ENCODE peak calls at places on chromosomes 4 and X, in ten cellular contexts. W is fibroblast of pulmonary artery; M is progenitor cell of endocrine pancreas; P is SW480; Y is stimulated activated CD4-positive, alpha-beta T cell treated with anti-CD3 and anti-CD28 coated beads, Interleukin-4, amount 100 ng/mL, for 4 hours; O is upper lobe of right lung; I is NCI-H82; Z is effector memory CD8-positive, alpha-beta T cell; A is nephron progenitor cell; K is LoVo. N is an unnamed sample.

GRCh38 chr4:155442267-155443105 is 65.7 kb upstream of the MAP9 start:
- DNase-seq in W (peak; percentile 78), M (peak; percentile 64), P (peak; percentile 5), Y (peak; percentile 54), O (peak; percentile 87), I (peak; percentile 76), Z (peak; percentile 3), A (peak; percentile 86), K (peak; percentile 58), N (peak; percentile 23)

GRCh38 chr4:16695896-16696295 is 202.5 kb downstream of the LDB2 start:
- DNase-seq in W (no peak), M (no peak), P (no peak), Y (no peak), O (no peak), I (no peak), Z (no peak), A (no peak), K (no peak), N (no peak)

GRCh38 chr4:53937918-53938317 is 126.5 kb downstream of the CHIC2 start:
- DNase-seq in W (peak; percentile 73), M (no peak), P (no peak), Y (no peak), O (no peak), I (no peak), Z (no peak), A (no peak), K (no peak), N (no peak)

GRCh38 chrX:5957506-5957905 is 271.2 kb downstream of the NLGN4X start:
- DNase-seq in W (no peak), M (no peak), P (no peak), Y (no peak), O (no peak), I (no peak), Z (no peak), A (no peak), K (no peak), N (no peak)

GRCh38 chr4:23153076-23153475 is 460.3 kb downstream of the GBA3 start:
- DNase-seq in W (peak; percentile 18), M (no peak), P (no peak), Y (no peak), O (no peak), I (no peak), Z (no peak), A (no peak), K (no peak), N (no peak)

GRCh38 chr4:27198971-27199370 is 338.3 kb downstream of the STIM2 start:
- DNase-seq in W (no peak), M (no peak), P (no peak), Y (no peak), O (no peak), I (peak; percentile 2), Z (no peak), A (no peak), K (no peak), N (no peak)

GRCh38 chr4:54276633-54277426 is 47.7 kb downstream of the PDGFRA start:
- DNase-seq in W (no peak), M (no peak), P (no peak), Y (no peak), O (no peak), I (no peak), Z (no peak), A (no peak), K (no peak), N (no peak)

GRCh38 chr4:105236202-105236916 is 89.7 kb downstream of the TET2 start:
- DNase-seq in W (no peak), M (no peak), P (no peak), Y (no peak), O (no peak), I (no peak), Z (no peak), A (no peak), K (no peak), N (no peak)

GRCh38 chr4:53576676-53577372 is 14.5 kb downstream of the LNX1 start:
- DNase-seq in W (peak; percentile 55), M (no peak), P (no peak), Y (no peak), O (no peak), I (no peak), Z (no peak), A (no peak), K (peak; percentile 56), N (no peak)

GRCh38 chr4:15162465-15163283 is 160.4 kb downstream of the CPEB2 start:
- DNase-seq in W (peak; percentile 64), M (no peak), P (peak; percentile 42), Y (no peak), O (no peak), I (peak; percentile 7), Z (no peak), A (no peak), K (peak; percentile 36), N (no peak)

GRCh38 chr4:3828546-3828945 is 62.4 kb downstream of the ADRA2C start:
- DNase-seq in W (no peak), M (no peak), P (no peak), Y (no peak), O (no peak), I (no peak), Z (no peak), A (no peak), K (no peak), N (no peak)

GRCh38 chrX:150062292-150063137 is 124.2 kb upstream of the EOLA2 start:
- DNase-seq in W (peak; percentile 54), M (no peak), P (no peak), Y (no peak), O (no peak), I (no peak), Z (no peak), A (no peak), K (no peak), N (no peak)

N was measured in caudate nucleus.